ENCODE peak calls at places on chromosome 20, in ten cellular contexts. C is esophagus squamous epithelium, E is left ventricle myocardium inferior, Z is heart right ventricle, G is suprapubic skin, H is HCT116, F is IMR-90, V is OCI-LY7, N is mucosa of descending colon, R is hepatocyte. P is an unnamed sample.
A peak's percentile ranks its signal among the peaks of the same experiment; 100 is the strongest.

GRCh38 chr20:48187891-48188290 is 402.6 kb upstream of the SULF2 start:
- DNase-seq in G (no peak), C (no peak), N (no peak), F (peak; percentile 21), R (no peak), Z (no peak), V (no peak), H (no peak), E (no peak), P (no peak)

GRCh38 chr20:45880988-45881788 is at the start of gene ZSWIM1:
- DNase-seq in F (peak; percentile 99), N (peak; percentile 100), V (peak; percentile 99), C (peak; percentile 93), G (peak; percentile 100), H (peak; percentile 98), E (peak; percentile 100), Z (peak; percentile 99), R (peak; percentile 98), P (peak; percentile 100)

GRCh38 chr20:9608639-9609440 is 94.5 kb downstream of the LAMP5 start:
- DNase-seq in E (no peak), C (no peak), G (no peak), N (no peak), V (no peak), R (no peak), Z (no peak), F (no peak), H (no peak), P (no peak)

GRCh38 chr20:44153636-44154043 is 33.3 kb downstream of the JPH2 start:
- DNase-seq in Z (no peak), R (no peak), G (no peak), N (no peak), E (no peak), H (no peak), C (no peak), F (peak; percentile 13), V (no peak), P (no peak)

GRCh38 chr20:50478162-50479036 is 31.8 kb upstream of the PTPN1 start:
- DNase-seq in E (peak; percentile 47), Z (peak; percentile 44), C (no peak), V (peak; percentile 78), N (peak; percentile 85), H (peak; percentile 47), F (peak; percentile 29), G (peak; percentile 86), R (peak; percentile 80), P (peak; percentile 78)

GRCh38 chr20:64253443-64253842 is 2.1 kb upstream of the PCMTD2 start:
- DNase-seq in N (no peak), V (no peak), F (no peak), C (no peak), R (no peak), Z (no peak), E (no peak), G (no peak), H (no peak), P (no peak)

GRCh38 chr20:17660667-17661066 is 21.4 kb downstream of the RRBP1 start:
- DNase-seq in C (no peak), F (no peak), V (no peak), Z (no peak), E (no peak), N (no peak), R (no peak), G (no peak), H (no peak), P (no peak)

GRCh38 chr20:37995856-37996625 is 37.2 kb downstream of the TTI1 start:
- DNase-seq in N (no peak), C (no peak), R (no peak), V (no peak), H (no peak), F (no peak), Z (no peak), G (no peak), E (no peak), P (no peak)

GRCh38 chr20:62667530-62668440 is 25.5 kb downstream of the SLCO4A1 start:
- DNase-seq in E (no peak), V (no peak), N (peak; percentile 59), H (no peak), R (no peak), Z (no peak), G (no peak), C (no peak), F (no peak), P (no peak)

GRCh38 chr20:50579511-50579910 is 69.3 kb downstream of the PTPN1 start:
- DNase-seq in N (no peak), F (no peak), V (no peak), R (no peak), E (no peak), G (no peak), H (no peak), Z (no peak), C (no peak), P (no peak)

GRCh38 chr20:62420846-62421715 is 6.3 kb downstream of the RBBP8NL start:
- DNase-seq in N (no peak), E (no peak), Z (no peak), V (no peak), F (no peak), G (no peak), H (no peak), R (no peak), C (no peak), P (no peak)

GRCh38 chr20:41149679-41150131 is 12.4 kb downstream of the PLCG1 start:
- DNase-seq in V (no peak), Z (no peak), C (no peak), R (peak; percentile 60), E (no peak), N (no peak), F (peak; percentile 71), G (no peak), H (peak; percentile 24), P (no peak)

GRCh38 chr20:11556410-11556809 is 361.3 kb upstream of the BTBD3 start:
- DNase-seq in C (no peak), R (no peak), E (no peak), Z (no peak), G (no peak), F (no peak), H (no peak), V (no peak), N (no peak), P (no peak)

GRCh38 chr20:11551491-11551890 is 366.2 kb upstream of the BTBD3 start:
- DNase-seq in E (no peak), F (no peak), C (no peak), R (no peak), H (no peak), V (no peak), N (no peak), G (no peak), Z (no peak), P (no peak)

GRCh38 chr20:11555510-11555909 is 362.2 kb upstream of the BTBD3 start:
- DNase-seq in V (no peak), R (no peak), G (no peak), H (no peak), E (no peak), F (no peak), C (no peak), Z (no peak), N (no peak), P (no peak)

GRCh38 chr20:11549172-11550117 is 368.2 kb upstream of the BTBD3 start:
- DNase-seq in F (no peak), H (no peak), N (no peak), G (no peak), Z (no peak), V (no peak), R (no peak), C (no peak), E (no peak), P (no peak)

GRCh38 chr20:11553603-11554002 is 364.1 kb upstream of the BTBD3 start:
- DNase-seq in R (no peak), G (no peak), E (no peak), C (no peak), H (no peak), F (peak; percentile 18), Z (no peak), V (no peak), N (no peak), P (no peak)
- TF ChIP-seq CTCF in R (peak; percentile 59), G (no peak), E (peak; percentile 28), C (no peak), H (peak; percentile 18), F (peak; percentile 48), Z (peak; percentile 18), V (peak; percentile 29), N (no peak), P (no peak)

DNA sequence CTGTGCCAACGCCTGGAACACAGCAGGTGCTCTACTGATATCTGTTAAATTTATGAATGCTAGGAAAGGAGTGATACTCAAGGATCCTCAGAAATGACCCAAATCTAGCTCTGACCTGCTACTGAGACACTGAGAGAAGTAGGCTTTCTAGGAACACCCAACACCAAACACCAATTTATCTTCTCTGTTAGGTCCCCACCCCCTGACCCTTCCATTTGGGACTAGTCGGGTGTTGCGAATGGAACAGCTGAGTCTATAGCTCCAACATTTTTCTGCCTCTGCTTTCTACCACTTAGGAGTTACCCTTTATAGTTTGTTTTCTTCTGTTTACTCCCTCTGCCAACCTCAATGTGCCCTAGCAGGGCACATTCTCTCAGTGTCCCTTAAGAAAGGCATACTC is 24.0 kb downstream of the CPNE1 start:
- DNase-seq in V (no peak), F (no peak), R (no peak), G (no peak), H (no peak), C (no peak), N (no peak), Z (no peak), E (no peak), P (no peak)
- H3K4me1 ChIP-seq in V (no peaks in the 10 kb centered on the region), F (peaks cover 8% of the 10 kb centered on the region), R (peaks cover 8% of the 10 kb centered on the region), G (peaks cover 16% of the 10 kb centered on the region), H (no peaks in the 10 kb centered on the region), C (no peaks in the 10 kb centered on the region), N (peaks cover 2% of the 10 kb centered on the region), Z (peaks cover 41% of the 10 kb centered on the region), E (peaks cover 44% of the 10 kb centered on the region), P (peaks cover 11% of the 10 kb centered on the region)

DNA sequence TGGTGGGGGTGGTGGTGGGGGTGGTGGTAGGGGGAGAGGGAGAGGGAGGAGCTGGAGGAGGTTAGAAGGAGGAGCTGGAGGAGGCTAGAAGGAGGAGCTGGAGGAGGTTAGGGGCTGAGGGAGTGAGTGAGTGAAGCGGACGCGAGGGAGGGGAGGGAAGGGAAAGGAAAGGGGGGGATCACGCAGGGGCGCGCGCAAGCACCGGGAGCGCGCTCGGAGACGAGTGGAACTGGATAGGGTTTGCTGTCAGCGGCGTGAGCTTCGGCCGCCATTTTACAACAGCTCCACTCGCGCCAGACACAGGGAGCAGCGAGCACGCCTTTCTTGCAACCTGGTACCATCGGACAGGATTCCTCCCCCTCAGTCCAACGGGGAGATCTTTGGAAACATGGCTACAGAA is 90.5 kb upstream of the FERMT1 start:
- DNase-seq in G (no peak), C (no peak), N (no peak), F (no peak), Z (no peak), V (no peak), H (no peak), R (no peak), E (no peak), P (no peak)
- TF ChIP-seq CTCF in G (no peak), C (no peak), N (no peak), F (no peak), Z (no peak), V (no peak), H (no peak), R (no peak), E (no peak), P (no peak)

DNA sequence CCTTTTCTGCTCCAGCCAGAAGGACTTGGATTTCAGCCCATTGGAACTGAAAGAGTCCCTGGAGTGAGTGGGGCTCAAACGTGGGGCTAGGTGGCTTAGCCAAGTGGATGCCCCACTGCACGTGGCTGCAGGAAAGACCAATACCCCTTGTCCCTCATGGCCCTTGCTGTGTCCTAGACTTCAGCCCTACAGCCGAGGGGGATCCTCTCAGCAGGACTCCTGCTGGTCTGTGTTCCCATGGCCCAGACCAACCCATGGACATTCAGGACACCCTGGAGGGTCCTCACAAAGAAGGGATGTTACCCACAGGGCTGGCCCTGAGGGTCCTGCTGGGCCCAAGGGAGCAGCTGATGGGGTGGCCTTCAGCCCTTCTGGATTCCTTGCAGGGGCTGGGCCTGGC is 30.0 kb upstream of the PHACTR3 start:
- DNase-seq in Z (no peak), F (no peak), N (no peak), C (no peak), H (no peak), V (no peak), G (no peak), R (no peak), E (no peak), P (no peak)
- H3K4me1 ChIP-seq in Z (peaks cover 13% of the 10 kb centered on the region), F (no peaks in the 10 kb centered on the region), N (no peaks in the 10 kb centered on the region), C (peaks cover 4% of the 10 kb centered on the region), H (peaks cover 2% of the 10 kb centered on the region), V (no peaks in the 10 kb centered on the region), G (peaks cover 13% of the 10 kb centered on the region), R (no peaks in the 10 kb centered on the region), E (peaks cover 16% of the 10 kb centered on the region), P (no peaks in the 10 kb centered on the region)